ENCODE peak calls at places on chromosome 14, in four cellular contexts. Q is PC-9, Z is breast epithelium, J is SK-N-SH. X is an unnamed sample.

GRCh38 chr14:65346895-65347294 is 65.6 kb upstream of the FUT8 start:
- DNase-seq in Q (no peak), Z (no peak), J (no peak), X (no peak)

GRCh38 chr14:95490727-95491451 is 25.6 kb downstream of the SYNE3 start:
- DNase-seq in Q (no peak), Z (no peak), J (no peak), X (no peak)

GRCh38 chr14:94764573-94764972 is 5.3 kb downstream of the GSC start:
- DNase-seq in Q (no peak), Z (no peak), J (no peak), X (no peak)

GRCh38 chr14:48826058-48826457 is 760.1 kb downstream of the RPS29 start:
- DNase-seq in Q (no peak), Z (no peak), J (no peak), X (no peak)

GRCh38 chr14:25150934-25151790 is 101.2 kb upstream of the STXBP6 start:
- DNase-seq in Q (no peak), Z (no peak), J (peak), X (peak)

GRCh38 chr14:59407246-59407615 is 57.9 kb downstream of the GPR135 start:
- DNase-seq in Q (no peak), Z (no peak), J (no peak), X (peak)

GRCh38 chr14:62889354-62889753 is 155.9 kb downstream of the KCNH5 start:
- DNase-seq in Q (no peak), Z (no peak), J (no peak), X (no peak)

GRCh38 chr14:78933948-78934524 is 763.9 kb downstream of the NRXN3 start:
- DNase-seq in Q (peak), Z (no peak), J (peak), X (no peak)

GRCh38 chr14:83706555-83706954 is 1823.4 kb upstream of the FLRT2 start:
- DNase-seq in Q (peak), Z (no peak), J (peak), X (no peak)

GRCh38 chr14:89377544-89377943 is 39.5 kb downstream of the FOXN3 start:
- DNase-seq in Q (no peak), Z (no peak), J (no peak), X (no peak)

GRCh38 chr14:89032086-89032649 is 207.7 kb downstream of the TTC8 start:
- DNase-seq in Q (no peak), Z (no peak), J (no peak), X (no peak)

GRCh38 chr14:57875985-57876384 is 10.1 kb upstream of the SLC35F4 start:
- DNase-seq in Q (no peak), Z (no peak), J (no peak), X (no peak)

GRCh38 chr14:25120261-25120660 is 70.3 kb upstream of the STXBP6 start:
- DNase-seq in Q (no peak), Z (no peak), J (no peak), X (no peak)

GRCh38 chr14:90519262-90519920 is 122.6 kb downstream of the CALM1 start:
- DNase-seq in Q (no peak), Z (no peak), J (no peak), X (no peak)

GRCh38 chr14:68232643-68233055 is 413.1 kb downstream of the RAD51B start:
- DNase-seq in Q (peak), Z (no peak), J (no peak), X (peak)

GRCh38 chr14:64812412-64812811 is 67.3 kb downstream of the SPTB start:
- DNase-seq in Q (peak), Z (no peak), J (no peak), X (no peak)

GRCh38 chr14:58829594-58829993 is 191.8 kb downstream of the DACT1 start:
- DNase-seq in Q (no peak), Z (no peak), J (no peak), X (no peak)

GRCh38 chr14:77046706-77047105 is 18.2 kb upstream of the IRF2BPL start:
- DNase-seq in Q (no peak), Z (no peak), J (no peak), X (no peak)

GRCh38 chr14:91870890-91871289 is 3.6 kb upstream of the TC2N start:
- DNase-seq in Q (no peak), Z (no peak), J (no peak), X (no peak)

GRCh38 chr14:37588667-37588955 is 6.4 kb downstream of the FOXA1 start:
- DNase-seq in Q (no peak), Z (no peak), J (no peak), X (no peak)
- H3K4me3 ChIP-seq in Q (peak), Z (peak), J (no peak), X (no peak)

GRCh38 chr14:73955674-73956073 is 5.6 kb downstream of the COQ6 start:
- DNase-seq in Q (no peak), Z (no peak), J (no peak), X (no peak)

GRCh38 chr14:73953731-73954130 is 3.6 kb downstream of the COQ6 start:
- DNase-seq in Q (no peak), Z (no peak), J (no peak), X (no peak)

GRCh38 chr14:73961192-73961591 is 11.1 kb downstream of the COQ6 start:
- DNase-seq in Q (no peak), Z (no peak), J (no peak), X (no peak)

DNA sequence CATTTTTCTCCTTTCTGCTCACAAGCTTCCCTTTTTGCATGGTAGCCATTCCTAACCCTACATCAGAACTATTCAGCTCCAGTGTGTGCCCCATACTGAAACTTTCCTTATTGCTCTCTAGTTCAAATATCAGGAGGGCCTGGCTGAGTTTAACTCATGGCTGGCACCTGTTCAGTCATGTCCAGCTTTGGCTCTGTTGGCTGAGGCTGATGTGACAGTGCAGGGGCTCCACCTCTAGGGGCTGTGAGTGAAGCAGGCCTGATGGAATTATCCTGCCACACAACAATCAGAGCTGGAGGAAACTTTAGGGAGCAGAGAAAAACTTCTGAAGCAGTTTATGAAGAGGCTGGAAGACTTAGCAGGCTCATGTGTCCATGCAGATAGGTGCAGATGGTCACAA is 8.5 kb downstream of the COQ6 start:
- DNase-seq in Q (no peak), Z (no peak), J (no peak), X (no peak)
- H3K4me3 ChIP-seq in Q (no peak), Z (no peak), J (no peak), X (no peak)

DNA sequence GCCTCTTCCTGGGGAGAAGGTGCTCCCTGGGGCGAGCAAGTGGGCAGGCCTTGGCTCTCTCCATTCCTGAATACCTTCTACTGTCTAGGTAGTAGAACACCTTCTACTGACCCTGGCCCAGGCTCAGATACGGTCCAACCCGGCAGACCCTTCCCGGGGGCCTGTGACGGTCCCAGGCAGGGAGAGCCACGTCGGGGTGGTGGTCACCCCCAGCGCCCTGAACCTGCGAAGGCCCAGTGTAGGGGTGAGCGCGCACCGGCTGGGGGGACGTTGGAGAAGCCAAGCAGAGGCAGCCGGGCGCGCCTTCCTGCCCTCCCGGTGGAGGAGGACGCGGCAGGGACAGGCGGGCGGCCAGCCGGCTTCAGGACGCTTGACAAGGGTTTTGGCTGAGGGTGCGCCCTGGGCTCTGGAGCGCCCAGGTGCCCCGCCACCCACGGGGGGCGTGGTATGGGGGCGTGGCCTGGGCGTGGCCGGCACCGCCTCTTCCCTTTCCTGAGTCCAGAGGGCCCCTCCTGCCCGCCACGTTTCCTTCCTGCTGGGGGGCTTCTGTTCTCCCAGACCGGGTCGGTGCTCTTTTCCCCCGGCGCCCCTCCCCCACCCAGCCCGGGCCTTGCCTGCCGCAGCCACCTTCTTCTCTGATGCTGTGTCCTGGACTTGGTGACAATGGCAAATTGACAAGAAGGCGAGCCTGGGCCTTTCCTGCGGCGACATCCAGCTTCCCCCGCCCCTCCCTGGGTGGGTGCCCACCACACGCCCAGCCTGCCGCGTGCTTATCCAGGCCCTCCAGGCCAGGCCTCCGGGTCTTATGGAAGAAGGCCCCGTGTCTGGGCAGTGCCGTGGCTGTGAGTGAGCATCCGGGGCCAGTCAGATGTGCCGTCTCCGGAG is 24.5 kb upstream of the PPP1R13B start:
- DNase-seq in Q (peak), Z (no peak), J (no peak), X (no peak)
- H3K4me3 ChIP-seq in Q (no peak), Z (peak), J (no peak), X (no peak)

GRCh38 chr14:105064721-105065143 is 498 bp downstream of the GPR132 start:
- DNase-seq in Q (no peak), Z (no peak), J (peak), X (no peak)
- H3K4me3 ChIP-seq in Q (no peak), Z (peak), J (no peak), X (no peak)

DNA sequence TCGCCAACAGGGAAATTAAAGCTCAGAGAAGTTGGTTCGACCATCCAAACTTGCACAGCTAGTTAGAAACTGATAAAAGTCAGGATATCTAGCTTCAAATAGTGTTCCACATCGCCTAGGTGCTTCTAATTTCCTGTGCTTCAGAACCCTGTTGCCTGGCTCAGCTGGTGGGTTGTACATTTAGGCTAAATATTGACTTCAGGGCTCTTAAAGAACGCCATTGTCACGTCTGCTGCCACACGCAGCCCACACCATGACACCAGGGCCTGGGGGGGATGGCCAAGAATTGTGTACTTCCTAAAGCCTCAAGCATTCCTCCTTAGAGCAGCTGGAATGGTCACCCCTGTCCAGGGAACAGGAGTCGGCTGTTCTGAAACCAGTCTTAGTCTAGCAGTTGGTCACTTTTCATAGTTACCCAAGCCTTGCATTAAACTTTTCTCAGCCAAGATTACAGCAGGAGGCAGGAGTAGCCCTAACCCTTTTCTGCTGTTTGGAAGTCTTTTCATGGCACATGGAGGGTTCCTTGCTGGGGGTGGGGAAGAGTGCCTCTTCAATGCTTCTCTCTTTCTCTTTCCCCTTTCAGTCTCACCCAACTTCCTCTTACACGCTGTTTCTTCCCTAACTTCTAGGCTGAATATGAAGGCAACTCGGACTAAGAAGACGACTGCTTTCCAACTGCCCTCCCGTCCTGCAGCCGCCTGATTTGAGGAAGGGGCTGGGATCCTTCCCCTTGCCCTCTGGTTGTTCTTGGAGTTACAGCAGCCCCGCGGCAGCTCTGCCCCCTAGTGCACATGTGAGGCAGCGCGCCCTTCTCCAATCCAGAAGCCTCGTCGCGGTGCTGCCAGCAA is 17.1 kb downstream of the FOS start:
- DNase-seq in Q (peak), Z (peak), J (peak), X (no peak)
- H3K4me3 ChIP-seq in Q (peak), Z (peak), J (peak), X (peak)

DNA sequence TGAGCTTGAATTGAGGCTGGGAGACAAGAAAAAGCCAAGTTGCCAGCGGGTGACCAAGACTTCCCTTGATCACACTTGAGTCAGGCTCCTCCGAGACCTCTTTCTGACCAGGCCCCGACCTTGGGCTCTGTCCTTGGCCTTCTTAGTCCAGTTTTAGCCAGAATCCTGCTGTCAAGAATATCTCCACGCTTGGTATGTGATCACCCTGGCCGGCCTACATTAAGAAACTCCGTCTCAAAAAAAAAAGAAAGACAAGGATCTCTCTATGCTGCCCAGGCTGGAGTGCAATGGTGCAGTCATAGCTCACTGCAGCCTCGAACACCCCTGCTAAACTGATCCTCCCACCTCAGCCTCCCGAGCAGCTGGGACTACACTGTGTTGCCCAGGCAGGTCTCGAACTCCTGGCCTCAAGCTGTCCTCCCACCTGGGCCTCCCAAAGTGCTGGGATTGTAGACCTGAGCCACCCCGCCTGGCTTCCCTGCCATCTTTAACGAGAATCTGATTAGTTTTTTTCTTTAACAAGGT is 1.0 kb upstream of the ITPK1 start:
- DNase-seq in Q (no peak), Z (no peak), J (no peak), X (no peak)
- H3K4me3 ChIP-seq in Q (peak), Z (peak), J (peak), X (peak)

GRCh38 chr14:45135181-45135580 is 549 bp upstream of the FANCM start:
- DNase-seq in Q (no peak), Z (no peak), J (no peak), X (no peak)
- H3K4me3 ChIP-seq in Q (peak), Z (peak), J (peak), X (peak)

GRCh38 chr14:101827286-101827685 is 65.8 kb downstream of the PPP2R5C start:
- DNase-seq in Q (no peak), Z (no peak), J (no peak), X (no peak)

GRCh38 chr14:101823511-101824120 is 62.1 kb downstream of the PPP2R5C start:
- DNase-seq in Q (no peak), Z (no peak), J (no peak), X (no peak)

GRCh38 chr14:101826359-101826758 is 64.8 kb downstream of the PPP2R5C start:
- DNase-seq in Q (no peak), Z (no peak), J (no peak), X (no peak)

GRCh38 chr14:101824339-101824727 is 62.8 kb downstream of the PPP2R5C start:
- DNase-seq in Q (no peak), Z (no peak), J (no peak), X (no peak)

DNA sequence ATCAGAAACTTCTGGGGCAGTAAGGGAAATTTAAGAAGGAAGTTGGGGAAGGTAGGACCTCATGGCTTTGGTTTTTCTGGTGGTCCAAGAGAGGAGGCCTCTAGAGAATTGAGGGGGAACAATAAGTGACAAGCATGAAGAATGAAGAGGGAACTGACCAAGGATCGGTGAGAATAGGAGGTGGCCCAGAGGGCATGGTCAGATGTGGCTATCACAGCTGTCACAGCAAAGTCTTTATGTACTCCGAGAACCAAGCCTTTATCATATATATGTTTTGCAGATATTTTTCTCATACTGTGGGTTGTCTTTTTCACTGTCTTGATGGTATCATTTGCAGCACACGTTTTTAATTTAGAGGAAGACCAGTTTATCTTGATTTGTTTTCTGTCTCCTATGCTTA is 64.3 kb downstream of the PPP2R5C start:
- DNase-seq in Q (no peak), Z (no peak), J (no peak), X (no peak)
- H3K4me3 ChIP-seq in Q (no peak), Z (no peak), J (no peak), X (no peak)

DNA sequence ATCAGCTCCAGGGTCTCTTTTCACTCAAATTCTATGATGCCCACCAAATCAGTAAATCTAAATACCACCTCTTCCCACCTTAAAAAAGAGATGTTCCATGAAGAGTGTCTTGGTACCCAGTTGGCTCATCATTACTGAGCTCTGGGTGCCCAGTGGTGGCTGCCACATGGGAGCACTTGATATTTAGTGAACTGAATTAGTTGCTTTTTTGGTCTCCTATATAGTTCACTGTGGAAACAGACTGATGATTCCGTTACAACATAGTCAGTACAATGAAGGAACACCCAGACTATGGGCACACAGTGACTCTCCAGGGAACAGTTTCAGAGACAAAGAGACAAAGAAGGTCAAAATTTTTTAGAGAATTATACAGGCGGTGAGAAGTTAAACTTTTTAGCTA is 14.7 kb upstream of the YY1 start:
- DNase-seq in Q (no peak), Z (no peak), J (no peak), X (no peak)
- H3K4me3 ChIP-seq in Q (no peak), Z (no peak), J (no peak), X (no peak)

DNA sequence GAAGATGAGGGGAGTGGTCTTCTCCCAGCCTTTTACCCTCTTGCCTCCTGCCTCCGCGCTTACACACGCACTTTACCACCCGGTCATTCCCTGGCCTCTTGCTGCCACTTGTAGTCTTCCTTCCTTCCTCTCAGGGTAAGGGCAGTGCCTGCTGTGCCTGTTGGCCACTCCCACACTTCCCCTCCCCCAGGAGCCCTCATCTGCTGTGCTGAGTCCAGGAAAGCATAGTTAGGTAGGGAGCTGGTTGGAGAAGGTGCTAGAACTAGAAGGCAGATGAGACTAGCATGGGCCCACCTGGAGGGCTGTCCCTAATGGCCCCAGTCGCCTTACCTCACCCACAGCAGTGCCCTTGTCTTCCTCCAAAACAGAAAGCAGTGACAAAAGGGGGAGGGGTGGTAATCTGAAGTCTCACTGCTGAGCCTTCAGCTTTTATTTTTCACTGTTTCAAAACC is 54.3 kb upstream of the SRSF5 start:
- DNase-seq in Q (peak), Z (no peak), J (no peak), X (no peak)
- H3K4me3 ChIP-seq in Q (no peak), Z (no peak), J (no peak), X (no peak)